ENCODE peak calls at places on chromosomes 6 and 20, in six cellular contexts. S, E, Q, J, U and T are unnamed samples.
A peak's percentile ranks its signal among the peaks of the same experiment; 100 is the strongest.

GRCh38 chr6:1498491-1499113 is 109.2 kb downstream of the FOXF2 start:
- DNase-seq in S (no peak), E (no peak), Q (no peak), J (no peak), U (peak; percentile 7), T (no peak)

GRCh38 chr6:3218266-3218665 is 9.2 kb downstream of the TUBB2B start:
- DNase-seq in S (no peak), E (no peak), Q (no peak), J (no peak), U (no peak), T (no peak)

GRCh38 chr20:62782149-62782892 is 14.0 kb upstream of the MRGBP start:
- DNase-seq in S (no peak), E (no peak), Q (no peak), J (no peak), U (no peak), T (no peak)

GRCh38 chr6:11425876-11426275 is 111.7 kb upstream of the TMEM170B start:
- DNase-seq in S (no peak), E (no peak), Q (no peak), J (no peak), U (no peak), T (no peak)

GRCh38 chr6:33642897-33643296 is 21.8 kb downstream of the ITPR3 start:
- DNase-seq in S (no peak), E (no peak), Q (no peak), J (no peak), U (no peak), T (no peak)

GRCh38 chr6:41779336-41779735 is 364 bp downstream of the FRS3 start:
- DNase-seq in S (no peak), E (no peak), Q (no peak), J (no peak), U (no peak), T (no peak)

GRCh38 chr6:22437665-22438064 is 131.7 kb upstream of the HDGFL1 start:
- DNase-seq in S (no peak), E (no peak), Q (no peak), J (no peak), U (peak; percentile 51), T (no peak)

GRCh38 chr6:52255434-52255833 is 11.1 kb upstream of the IL17F start:
- DNase-seq in S (no peak), E (no peak), Q (no peak), J (no peak), U (no peak), T (no peak)

GRCh38 chr20:4322499-4322898 is 307.1 kb upstream of the RNF24 start:
- DNase-seq in S (no peak), E (no peak), Q (no peak), J (no peak), U (no peak), T (no peak)

GRCh38 chr6:21773199-21773974 is 179.8 kb downstream of the SOX4 start:
- DNase-seq in S (no peak), E (no peak), Q (no peak), J (no peak), U (no peak), T (no peak)

GRCh38 chr20:35304956-35305355 is 12.7 kb upstream of the FAM83C start:
- DNase-seq in S (no peak), E (no peak), Q (no peak), J (no peak), U (no peak), T (no peak)

GRCh38 chr20:50169329-50169823 is 15.9 kb upstream of the PEDS1 start:
- DNase-seq in S (peak; percentile 21), E (peak; percentile 58), Q (peak; percentile 66), J (peak; percentile 68), U (peak; percentile 67), T (no peak)

GRCh38 chr6:49784272-49784671 is 2.8 kb downstream of the PGK2 start:
- DNase-seq in S (no peak), E (no peak), Q (no peak), J (no peak), U (no peak), T (no peak)

GRCh38 chr20:14644698-14645097 is 307.3 kb upstream of the FLRT3 start:
- DNase-seq in S (no peak), E (no peak), Q (no peak), J (no peak), U (no peak), T (no peak)

GRCh38 chr6:11140061-11140460 is 28.5 kb upstream of the ERVFRD-1 start:
- DNase-seq in S (no peak), E (no peak), Q (no peak), J (no peak), U (peak; percentile 49), T (no peak)

GRCh38 chr6:147035891-147036290 is 168.3 kb upstream of the STXBP5 start:
- DNase-seq in S (no peak), E (no peak), Q (no peak), J (no peak), U (peak; percentile 29), T (no peak)

GRCh38 chr6:111846511-111847409 is 26.5 kb downstream of the FYN start:
- DNase-seq in S (no peak), E (no peak), Q (no peak), J (no peak), U (no peak), T (no peak)

GRCh38 chr20:1322511-1323245 is 6.3 kb downstream of the SDCBP2 start:
- DNase-seq in S (peak; percentile 5), E (no peak), Q (no peak), J (no peak), U (peak; percentile 98), T (no peak)

GRCh38 chr6:167530960-167531359 is 206.1 kb downstream of the TTLL2 start:
- DNase-seq in S (no peak), E (no peak), Q (no peak), J (no peak), U (no peak), T (no peak)

GRCh38 chr20:4014031-4014474 is 1.3 kb downstream of the RNF24 start:
- DNase-seq in S (peak; percentile 60), E (peak; percentile 73), Q (no peak), J (no peak), U (peak; percentile 87), T (peak; percentile 34)

GRCh38 chr20:58549681-58550542 is 34.7 kb upstream of the APCDD1L start:
- DNase-seq in S (no peak), E (no peak), Q (no peak), J (no peak), U (no peak), T (no peak)

GRCh38 chr6:150099546-150099945 is 30.6 kb upstream of the ULBP3 start:
- DNase-seq in S (no peak), E (no peak), Q (no peak), J (no peak), U (no peak), T (no peak)

GRCh38 chr6:32940656-32941411 is at the start of gene HLA-DMB:
- DNase-seq in S (peak; percentile 41), E (peak; percentile 87), Q (peak; percentile 44), J (no peak), U (peak; percentile 71), T (peak; percentile 67)

GRCh38 chr6:163760860-163761259 is 346.3 kb downstream of the QKI start:
- DNase-seq in S (no peak), E (no peak), Q (no peak), J (no peak), U (no peak), T (no peak)